ENCODE peak calls at places on chromosomes 11 and 22, in six cellular contexts. P is GM12878, W is HepG2, E is K562, Y is upper lobe of left lung, V is A549. B is an unnamed sample. For H3K4me1, the result is how much of the 10 kb centered on the place peaks cover.

GRCh38 chr11:59706518-59707285 is 6.9 kb downstream of the OR10V1 start:
- ATAC-seq in P (no peak), W (no peak), E (peak), Y (no peak), V (peak), B (no peak)

GRCh38 chr11:66867425-66868040 is 10.7 kb downstream of the LRFN4 start:
- ATAC-seq in P (no peak), W (no peak), E (peak), Y (no peak), V (no peak), B (no peak)

GRCh38 chr22:38631724-38632123 is 24.5 kb downstream of the FAM227A start:
- ATAC-seq in P (no peak), W (no peak), E (no peak), Y (no peak), V (no peak), B (no peak)

GRCh38 chr11:77176996-77177395 is 49.0 kb downstream of the MYO7A start:
- ATAC-seq in P (no peak), W (no peak), E (no peak), Y (no peak), V (no peak), B (no peak)

GRCh38 chr11:110453684-110454354 is 24.1 kb downstream of the FDX1 start:
- ATAC-seq in P (peak), W (no peak), E (no peak), Y (no peak), V (no peak), B (no peak)

GRCh38 chr11:86802601-86803051 is 2.3 kb downstream of the PRSS23 start:
- ATAC-seq in P (peak), W (peak), E (peak), Y (no peak), V (peak), B (no peak)

GRCh38 chr22:43631846-43632245 is 180.3 kb downstream of the EFCAB6 start:
- ATAC-seq in P (no peak), W (no peak), E (no peak), Y (no peak), V (no peak), B (no peak)

GRCh38 chr11:85759915-85760314 is 51.0 kb downstream of the SYTL2 start:
- ATAC-seq in P (no peak), W (no peak), E (no peak), Y (no peak), V (peak), B (no peak)

GRCh38 chr11:134530826-134531225 is 118.8 kb upstream of the B3GAT1 start:
- ATAC-seq in P (no peak), W (no peak), E (no peak), Y (no peak), V (no peak), B (no peak)

GRCh38 chr22:19022755-19023154 is 86.7 kb upstream of the PRODH start:
- ATAC-seq in P (no peak), W (no peak), E (no peak), Y (no peak), V (no peak), B (no peak)

GRCh38 chr11:124751741-124752470 is at the start of gene VSIG2:
- ATAC-seq in P (no peak), W (peak), E (no peak), Y (peak), V (no peak), B (no peak)

DNA sequence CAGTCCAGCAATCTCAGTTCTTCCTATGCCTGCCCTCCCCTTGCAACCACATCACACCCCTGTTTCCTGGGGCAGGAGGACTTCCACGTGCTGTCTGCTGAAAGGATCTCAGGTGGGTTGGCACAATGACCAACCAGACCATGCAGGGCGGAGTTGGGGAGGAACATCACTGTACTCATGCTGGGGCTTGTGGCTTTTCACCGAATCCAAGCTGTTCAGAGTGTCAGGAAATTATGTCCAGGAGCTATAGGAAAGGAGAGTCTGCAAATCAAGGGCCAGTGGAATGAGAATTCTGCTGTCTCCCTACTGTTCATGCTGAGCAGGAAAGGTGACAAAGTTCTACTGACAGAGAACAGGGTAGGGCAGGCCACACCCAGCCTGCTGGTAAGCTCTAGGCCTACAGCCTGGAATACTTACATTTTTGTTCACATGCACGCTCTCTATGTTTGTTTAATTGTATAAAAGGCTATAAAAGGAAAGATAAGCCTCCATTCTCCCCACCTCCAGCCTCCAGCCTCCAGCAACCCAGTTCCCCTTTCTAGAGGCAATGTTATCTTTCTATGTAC is 1.7 kb upstream of the PLAAT2 start:
- ATAC-seq in P (no peak), W (peak), E (no peak), Y (peak), V (peak), B (no peak)
- TF ChIP-seq EP300 in P (no peak), W (no peak), E (no peak), Y (peak), V (no peak), B (no peak)

GRCh38 chr11:119167933-119168332 is 592 bp upstream of the NLRX1 start:
- ATAC-seq in P (no peak), W (peak), E (no peak), Y (no peak), V (peak), B (no peak)
- H3K4me3 ChIP-seq in P (no peak), W (no peak), E (no peak), Y (no peak), V (no peak), B (no peak)

GRCh38 chr11:57772562-57772961 is 11.0 kb downstream of the CTNND1 start:
- ATAC-seq in P (peak), W (no peak), E (no peak), Y (no peak), V (no peak), B (no peak)
- H3K4me1 ChIP-seq in P (under half), W (half or more), E (under half), Y (half or more), V (half or more), B (half or more)

DNA sequence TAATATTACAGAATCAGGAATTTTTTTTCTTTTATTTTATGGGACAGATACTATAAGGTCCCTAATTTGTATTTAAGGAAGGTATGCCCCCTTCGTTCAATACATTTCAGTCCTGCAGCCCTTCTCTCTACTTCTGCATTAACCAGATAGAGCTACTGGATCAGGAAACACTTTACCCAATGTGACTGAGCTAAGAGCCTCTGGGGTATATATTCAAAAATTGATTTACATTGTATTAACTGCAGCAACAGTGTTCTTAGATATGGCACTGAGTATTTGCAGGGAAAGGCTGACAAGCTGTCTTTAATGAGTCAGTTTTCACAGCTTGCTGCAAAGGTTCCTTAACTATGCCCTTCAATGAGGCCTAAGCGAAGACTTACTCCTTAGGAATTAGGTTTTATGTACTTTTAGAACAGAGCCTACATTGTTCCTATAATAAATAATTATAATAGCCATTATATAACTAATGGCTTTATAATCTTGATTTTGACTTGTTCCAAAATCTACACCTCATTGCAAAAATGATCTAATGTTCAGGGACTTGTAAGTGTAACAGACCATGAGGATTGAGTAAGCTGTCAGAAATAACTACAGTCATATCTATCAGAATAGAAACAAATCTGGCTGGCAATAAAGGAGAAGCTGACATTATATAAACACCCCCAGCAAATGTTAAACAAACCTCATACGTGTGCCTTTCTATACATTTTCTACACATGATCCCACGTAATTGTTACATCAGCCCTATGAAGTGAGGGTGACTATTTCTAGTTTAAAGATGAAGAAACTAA is 55.0 kb downstream of the DDI1 start:
- ATAC-seq in P (no peak), W (no peak), E (no peak), Y (no peak), V (no peak), B (no peak)
- TF ChIP-seq EP300 in P (no peak), W (no peak), E (no peak), Y (no peak), V (no peak), B (no peak)

GRCh38 chr22:36397767-36398093 is 10.0 kb upstream of the MYH9 start:
- ATAC-seq in P (no peak), W (no peak), E (no peak), Y (no peak), V (no peak), B (no peak)
- H3K4me3 ChIP-seq in P (no peak), W (no peak), E (no peak), Y (no peak), V (no peak), B (no peak)

GRCh38 chr11:43541993-43542392 is 138.5 kb upstream of the HSD17B12 start:
- ATAC-seq in P (no peak), W (peak), E (no peak), Y (no peak), V (no peak), B (no peak)
- H3K4me1 ChIP-seq in P (under half), W (under half), E (under half), Y (under half), V (under half), B (under half)